ENCODE peak calls at places on chromosomes 5 and 9, in ten cellular contexts. U, W, D, I, Q, L, H, F, R and M are unnamed samples.

GRCh38 chr9:136798708-136799078 is 2.6 kb downstream of the CCDC183 start:
- DNase-seq in U (no peak), W (peak), D (no peak), I (no peak), Q (no peak), L (no peak), H (no peak), F (no peak), R (no peak), M (no peak)

GRCh38 chr5:107118184-107118902 is 552.4 kb downstream of the EFNA5 start:
- DNase-seq in U (no peak), W (no peak), D (no peak), I (no peak), Q (no peak), L (no peak), H (peak), F (no peak), R (no peak), M (no peak)

GRCh38 chr5:95043234-95043633 is 241.7 kb downstream of the MCTP1 start:
- DNase-seq in U (no peak), W (no peak), D (no peak), I (no peak), Q (no peak), L (no peak), H (no peak), F (no peak), R (no peak), M (no peak)

GRCh38 chr5:124154714-124155113 is 591.7 kb downstream of the ZNF608 start:
- DNase-seq in U (no peak), W (no peak), D (no peak), I (no peak), Q (no peak), L (no peak), H (no peak), F (no peak), R (no peak), M (no peak)

GRCh38 chr5:7742241-7742656 is 108.7 kb downstream of the CFAP90 start:
- DNase-seq in U (no peak), W (no peak), D (no peak), I (no peak), Q (no peak), L (no peak), H (no peak), F (no peak), R (no peak), M (no peak)

GRCh38 chr5:170225326-170226137 is 7.3 kb upstream of the C5orf58 start:
- DNase-seq in U (peak), W (peak), D (peak), I (peak), Q (peak), L (peak), H (peak), F (no peak), R (peak), M (no peak)

GRCh38 chr5:150851039-150851438 is 4.7 kb downstream of the IRGM start:
- DNase-seq in U (no peak), W (no peak), D (no peak), I (no peak), Q (no peak), L (no peak), H (no peak), F (no peak), R (no peak), M (no peak)

GRCh38 chr9:74942801-74943200 is 9.9 kb downstream of the C9orf40 start:
- DNase-seq in U (peak), W (no peak), D (no peak), I (no peak), Q (no peak), L (no peak), H (no peak), F (no peak), R (no peak), M (no peak)

GRCh38 chr9:79185866-79186265 is 385.9 kb upstream of the TLE4 start:
- DNase-seq in U (peak), W (no peak), D (no peak), I (no peak), Q (no peak), L (peak), H (no peak), F (no peak), R (no peak), M (no peak)

GRCh38 chr5:151758430-151759241 is at the start of gene ATOX1:
- DNase-seq in U (peak), W (peak), D (peak), I (peak), Q (peak), L (peak), H (peak), F (peak), R (peak), M (peak)

GRCh38 chr5:3103241-3103855 is 351.9 kb upstream of the IRX2 start:
- DNase-seq in U (no peak), W (no peak), D (no peak), I (no peak), Q (no peak), L (no peak), H (peak), F (no peak), R (no peak), M (no peak)

GRCh38 chr9:134899818-134900325 is 17.8 kb downstream of the FCN1 start:
- DNase-seq in U (no peak), W (no peak), D (no peak), I (no peak), Q (no peak), L (no peak), H (no peak), F (no peak), R (no peak), M (no peak)

GRCh38 chr9:96299823-96300222 is 2.2 kb downstream of the HSD17B3 start:
- DNase-seq in U (no peak), W (no peak), D (no peak), I (no peak), Q (no peak), L (no peak), H (no peak), F (no peak), R (no peak), M (no peak)

GRCh38 chr5:172672696-172673095 is 31.6 kb downstream of the NEURL1B start:
- DNase-seq in U (no peak), W (no peak), D (no peak), I (no peak), Q (no peak), L (no peak), H (no peak), F (no peak), R (no peak), M (no peak)

GRCh38 chr5:158235159-158235547 is 376.2 kb upstream of the CLINT1 start:
- DNase-seq in U (no peak), W (no peak), D (no peak), I (no peak), Q (no peak), L (no peak), H (no peak), F (no peak), R (no peak), M (no peak)